ENCODE peak calls at places on chromosomes 1 and 21, in seven cellular contexts. W, Q, C, O, G, H and J are unnamed samples.
A peak's percentile ranks its signal among the peaks of the same experiment; 100 is the strongest.

GRCh38 chr21:36966066-36966845 is at the start of gene HLCS:
- DNase-seq in W (peak; percentile 40), Q (peak; percentile 63), C (no peak), O (peak; percentile 64), G (peak; percentile 77), H (peak; percentile 72), J (peak; percentile 95)

GRCh38 chr1:227947678-227948492 is at the start of gene WNT9A:
- DNase-seq in W (peak; percentile 51), Q (no peak), C (no peak), O (no peak), G (peak; percentile 53), H (peak; percentile 61), J (peak; percentile 79)

GRCh38 chr1:102879439-102879993 is 228.8 kb downstream of the COL11A1 start:
- DNase-seq in W (no peak), Q (no peak), C (no peak), O (no peak), G (no peak), H (no peak), J (no peak)

GRCh38 chr1:55898191-55898590 is 681.2 kb downstream of the PLPP3 start:
- DNase-seq in W (no peak), Q (no peak), C (no peak), O (no peak), G (no peak), H (no peak), J (no peak)

GRCh38 chr21:43294194-43294902 is 125.5 kb downstream of the CRYAA start:
- DNase-seq in W (no peak), Q (no peak), C (no peak), O (no peak), G (peak; percentile 58), H (no peak), J (no peak)

GRCh38 chr1:118204106-118204505 is 19.1 kb upstream of the SPAG17 start:
- DNase-seq in W (no peak), Q (no peak), C (no peak), O (no peak), G (no peak), H (no peak), J (no peak)

GRCh38 chr21:45379901-45380330 is 25.0 kb upstream of the COL18A1 start:
- DNase-seq in W (no peak), Q (no peak), C (no peak), O (no peak), G (no peak), H (no peak), J (no peak)

GRCh38 chr1:43996733-43997115 is 5.3 kb downstream of the CCDC24 start:
- DNase-seq in W (no peak), Q (no peak), C (no peak), O (no peak), G (no peak), H (no peak), J (no peak)

GRCh38 chr1:180563013-180563827 is 4.5 kb downstream of the OVAAL start:
- DNase-seq in W (no peak), Q (no peak), C (no peak), O (no peak), G (no peak), H (no peak), J (no peak)

GRCh38 chr1:161858271-161858670 is 92.2 kb downstream of the ATF6 start:
- DNase-seq in W (no peak), Q (no peak), C (no peak), O (no peak), G (no peak), H (no peak), J (no peak)

GRCh38 chr1:21647431-21648373 is 21.5 kb downstream of the RAP1GAP start:
- DNase-seq in W (peak; percentile 79), Q (no peak), C (no peak), O (no peak), G (no peak), H (peak; percentile 51), J (peak; percentile 75)

GRCh38 chr1:37958690-37959089 is 11.8 kb upstream of the INPP5B start:
- DNase-seq in W (no peak), Q (no peak), C (no peak), O (no peak), G (no peak), H (no peak), J (no peak)

GRCh38 chr1:12088607-12089006 is 25.5 kb downstream of the TNFRSF8 start:
- DNase-seq in W (no peak), Q (no peak), C (no peak), O (peak; percentile 33), G (no peak), H (no peak), J (no peak)

GRCh38 chr1:222060247-222060851 is 318.5 kb upstream of the DUSP10 start:
- DNase-seq in W (no peak), Q (no peak), C (no peak), O (no peak), G (no peak), H (no peak), J (no peak)

GRCh38 chr21:37257526-37257966 is 9.6 kb downstream of the VPS26C start:
- DNase-seq in W (peak; percentile 23), Q (no peak), C (no peak), O (peak; percentile 50), G (no peak), H (no peak), J (no peak)

GRCh38 chr21:34639250-34639649 is 24.3 kb upstream of the RCAN1 start:
- DNase-seq in W (no peak), Q (no peak), C (no peak), O (no peak), G (no peak), H (no peak), J (no peak)

GRCh38 chr1:225824522-225824921 is 14.6 kb downstream of the EPHX1 start:
- DNase-seq in W (no peak), Q (no peak), C (no peak), O (no peak), G (no peak), H (no peak), J (no peak)

DNA sequence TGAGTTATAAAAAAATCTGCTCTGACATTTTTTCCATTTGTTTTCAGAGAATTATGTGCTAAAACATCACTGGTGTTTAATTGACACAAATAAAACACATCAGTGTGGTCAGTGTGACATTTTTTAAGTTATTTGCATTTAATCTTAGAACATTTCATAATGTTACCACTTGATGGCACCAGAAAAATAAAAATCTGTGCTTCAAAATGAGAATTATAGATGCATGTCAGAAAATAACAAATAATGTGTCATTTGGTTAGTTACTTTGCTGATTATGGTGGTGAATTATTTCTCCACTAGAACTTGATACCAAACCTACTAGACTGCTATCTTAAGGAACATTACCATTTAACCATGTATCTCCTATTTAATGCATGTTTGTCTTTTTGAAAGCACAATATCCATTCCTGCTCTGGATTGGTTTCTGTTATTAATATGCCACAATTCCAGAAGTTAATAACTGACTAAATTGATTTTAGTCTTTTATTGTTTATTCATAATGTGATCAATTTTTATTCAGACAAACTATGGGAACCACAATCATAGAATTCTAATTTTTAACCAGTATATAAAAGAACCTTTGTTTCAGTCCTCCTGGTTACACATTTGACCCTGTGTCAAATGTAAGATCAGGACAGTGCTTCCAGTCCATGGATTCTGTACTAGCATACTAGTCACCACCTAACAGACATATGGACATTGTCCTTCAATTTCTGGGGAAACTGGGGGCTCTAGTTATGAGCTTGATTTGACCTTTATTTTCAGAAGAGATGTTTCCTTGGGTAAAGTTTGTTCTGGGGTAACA is 81.0 kb downstream of the RPS6KC1 start:
- DNase-seq in W (no peak), Q (no peak), C (no peak), O (no peak), G (no peak), H (no peak), J (no peak)
- TF ChIP-seq CTCF in W (no peak), Q (no peak), C (no peak), O (no peak), G (no peak), H (no peak), J (no peak)

GRCh38 chr1:212950243-212951057 is at the start of gene VASH2:
- DNase-seq in W (peak; percentile 79), Q (peak; percentile 80), C (peak; percentile 46), O (peak; percentile 17), G (peak; percentile 85), H (peak; percentile 70), J (peak; percentile 95)
- TF ChIP-seq CTCF in W (no peak), Q (no peak), C (no peak), O (no peak), G (no peak), H (no peak), J (no peak)

GRCh38 chr1:234479866-234480265 is 887 bp upstream of the TARBP1 start:
- DNase-seq in W (no peak), Q (no peak), C (no peak), O (no peak), G (no peak), H (no peak), J (no peak)

GRCh38 chr1:234478152-234478480 is 863 bp downstream of the TARBP1 start:
- DNase-seq in W (no peak), Q (peak; percentile 66), C (no peak), O (peak; percentile 47), G (peak; percentile 68), H (peak; percentile 64), J (peak; percentile 83)

GRCh38 chr1:234478481-234479309 is at the start of gene TARBP1:
- DNase-seq in W (peak; percentile 61), Q (peak; percentile 56), C (no peak), O (peak; percentile 74), G (peak; percentile 77), H (peak; percentile 71), J (peak; percentile 90)

GRCh38 chr1:234477373-234478151 is 1.4 kb downstream of the TARBP1 start:
- DNase-seq in W (no peak), Q (no peak), C (no peak), O (no peak), G (no peak), H (no peak), J (no peak)

GRCh38 chr1:234479310-234479559 is 256 bp upstream of the TARBP1 start:
- DNase-seq in W (no peak), Q (no peak), C (no peak), O (no peak), G (no peak), H (no peak), J (no peak)
- TF ChIP-seq CTCF in W (no peak), Q (no peak), C (no peak), O (no peak), G (no peak), H (no peak), J (no peak)

GRCh38 chr1:233138794-233139544 is 156.6 kb downstream of the PCNX2 start:
- DNase-seq in W (no peak), Q (no peak), C (no peak), O (no peak), G (no peak), H (no peak), J (no peak)
- TF ChIP-seq CTCF in W (no peak), Q (no peak), C (no peak), O (no peak), G (no peak), H (no peak), J (no peak)